ENCODE peak calls at places on chromosome 19, in ten cellular contexts. One of them, this sample, is unnamed.

GRCh38 chr19:30453768-30454167 is 81.6 kb downstream of the ZNF536 start:
- DNase-seq in effector CD4-positive, alpha-beta T cell: no peak
- DNase-seq in activated CD4-positive, alpha-beta T cell treated with anti-CD3 and anti-CD28 coated beads for 48 hours: no peak
- DNase-seq in heart right ventricle: no peak
- DNase-seq in stimulated activated CD4-positive, alpha-beta T cell treated with anti-CD3 and anti-CD28 coated beads, TNF-alpha, amount 100 ng/mL, for 1 hour: no peak
- DNase-seq in NCI-H510A treated with DMSO at 0.1 percent for 48 hours: no peak
- DNase-seq in left kidney: no peak
- DNase-seq in CD4-positive, alpha-beta memory T cell: no peak
- DNase-seq in NCI-H187 treated with DMSO at 0.1 percent for 48 hours: no peak
- DNase-seq in activated T-cell treated with anti-CD3 and anti-CD28 coated beads, Interleukin-2, amount 50 U/mL, for 72 hours: no peak
- DNase-seq in this sample: no peak

GRCh38 chr19:3104708-3104983 is 10.5 kb downstream of the GNA11 start:
- DNase-seq in CD4-positive, alpha-beta memory T cell: no peak
- DNase-seq in NCI-H187 treated with DMSO at 0.1 percent for 48 hours: no peak
- DNase-seq in NCI-H510A treated with DMSO at 0.1 percent for 48 hours: no peak
- DNase-seq in activated CD4-positive, alpha-beta T cell treated with anti-CD3 and anti-CD28 coated beads for 48 hours: no peak
- DNase-seq in effector CD4-positive, alpha-beta T cell: no peak
- DNase-seq in stimulated activated CD4-positive, alpha-beta T cell treated with anti-CD3 and anti-CD28 coated beads, TNF-alpha, amount 100 ng/mL, for 1 hour: no peak
- DNase-seq in left kidney: no peak
- DNase-seq in activated T-cell treated with anti-CD3 and anti-CD28 coated beads, Interleukin-2, amount 50 U/mL, for 72 hours: no peak
- DNase-seq in heart right ventricle: no peak
- DNase-seq in this sample: no peak

GRCh38 chr19:3201911-3202310 is 16.2 kb downstream of the NCLN start:
- DNase-seq in activated CD4-positive, alpha-beta T cell treated with anti-CD3 and anti-CD28 coated beads for 48 hours: no peak
- DNase-seq in left kidney: no peak
- DNase-seq in effector CD4-positive, alpha-beta T cell: no peak
- DNase-seq in NCI-H187 treated with DMSO at 0.1 percent for 48 hours: no peak
- DNase-seq in NCI-H510A treated with DMSO at 0.1 percent for 48 hours: no peak
- DNase-seq in activated T-cell treated with anti-CD3 and anti-CD28 coated beads, Interleukin-2, amount 50 U/mL, for 72 hours: no peak
- DNase-seq in heart right ventricle: no peak
- DNase-seq in stimulated activated CD4-positive, alpha-beta T cell treated with anti-CD3 and anti-CD28 coated beads, TNF-alpha, amount 100 ng/mL, for 1 hour: no peak
- DNase-seq in CD4-positive, alpha-beta memory T cell: no peak
- DNase-seq in this sample: no peak

GRCh38 chr19:49692102-49692599 is 1.2 kb downstream of the CPT1C start:
- DNase-seq in NCI-H510A treated with DMSO at 0.1 percent for 48 hours: no peak
- DNase-seq in left kidney: no peak
- DNase-seq in heart right ventricle: no peak
- DNase-seq in activated CD4-positive, alpha-beta T cell treated with anti-CD3 and anti-CD28 coated beads for 48 hours: no peak
- DNase-seq in effector CD4-positive, alpha-beta T cell: no peak
- DNase-seq in stimulated activated CD4-positive, alpha-beta T cell treated with anti-CD3 and anti-CD28 coated beads, TNF-alpha, amount 100 ng/mL, for 1 hour: no peak
- DNase-seq in CD4-positive, alpha-beta memory T cell: no peak
- DNase-seq in NCI-H187 treated with DMSO at 0.1 percent for 48 hours: no peak
- DNase-seq in activated T-cell treated with anti-CD3 and anti-CD28 coated beads, Interleukin-2, amount 50 U/mL, for 72 hours: no peak
- DNase-seq in this sample: no peak

GRCh38 chr19:49861541-49862410 is 5.6 kb downstream of the PNKP start:
- DNase-seq in CD4-positive, alpha-beta memory T cell: no peak
- DNase-seq in stimulated activated CD4-positive, alpha-beta T cell treated with anti-CD3 and anti-CD28 coated beads, TNF-alpha, amount 100 ng/mL, for 1 hour: no peak
- DNase-seq in activated T-cell treated with anti-CD3 and anti-CD28 coated beads, Interleukin-2, amount 50 U/mL, for 72 hours: no peak
- DNase-seq in activated CD4-positive, alpha-beta T cell treated with anti-CD3 and anti-CD28 coated beads for 48 hours: no peak
- DNase-seq in effector CD4-positive, alpha-beta T cell: no peak
- DNase-seq in NCI-H187 treated with DMSO at 0.1 percent for 48 hours: no peak
- DNase-seq in NCI-H510A treated with DMSO at 0.1 percent for 48 hours: no peak
- DNase-seq in left kidney: peak; percentile 69
- DNase-seq in heart right ventricle: peak; percentile 4
- DNase-seq in this sample: no peak

GRCh38 chr19:5002143-5002542 is 33.2 kb downstream of the KDM4B start:
- DNase-seq in stimulated activated CD4-positive, alpha-beta T cell treated with anti-CD3 and anti-CD28 coated beads, TNF-alpha, amount 100 ng/mL, for 1 hour: no peak
- DNase-seq in NCI-H187 treated with DMSO at 0.1 percent for 48 hours: no peak
- DNase-seq in activated CD4-positive, alpha-beta T cell treated with anti-CD3 and anti-CD28 coated beads for 48 hours: no peak
- DNase-seq in effector CD4-positive, alpha-beta T cell: no peak
- DNase-seq in heart right ventricle: no peak
- DNase-seq in CD4-positive, alpha-beta memory T cell: no peak
- DNase-seq in NCI-H510A treated with DMSO at 0.1 percent for 48 hours: no peak
- DNase-seq in left kidney: no peak
- DNase-seq in activated T-cell treated with anti-CD3 and anti-CD28 coated beads, Interleukin-2, amount 50 U/mL, for 72 hours: no peak
- DNase-seq in this sample: peak; percentile 80

GRCh38 chr19:14432817-14433453 is at the start of gene PKN1:
- DNase-seq in activated CD4-positive, alpha-beta T cell treated with anti-CD3 and anti-CD28 coated beads for 48 hours: peak; percentile 65
- DNase-seq in NCI-H187 treated with DMSO at 0.1 percent for 48 hours: no peak
- DNase-seq in left kidney: peak; percentile 87
- DNase-seq in stimulated activated CD4-positive, alpha-beta T cell treated with anti-CD3 and anti-CD28 coated beads, TNF-alpha, amount 100 ng/mL, for 1 hour: peak; percentile 54
- DNase-seq in heart right ventricle: peak; percentile 68
- DNase-seq in CD4-positive, alpha-beta memory T cell: no peak
- DNase-seq in NCI-H510A treated with DMSO at 0.1 percent for 48 hours: peak; percentile 23
- DNase-seq in activated T-cell treated with anti-CD3 and anti-CD28 coated beads, Interleukin-2, amount 50 U/mL, for 72 hours: peak; percentile 78
- DNase-seq in effector CD4-positive, alpha-beta T cell: peak; percentile 24
- DNase-seq in this sample: no peak

GRCh38 chr19:13964776-13965175 is 12.5 kb downstream of the DCAF15 start:
- DNase-seq in stimulated activated CD4-positive, alpha-beta T cell treated with anti-CD3 and anti-CD28 coated beads, TNF-alpha, amount 100 ng/mL, for 1 hour: no peak
- DNase-seq in CD4-positive, alpha-beta memory T cell: no peak
- DNase-seq in NCI-H510A treated with DMSO at 0.1 percent for 48 hours: no peak
- DNase-seq in effector CD4-positive, alpha-beta T cell: no peak
- DNase-seq in activated CD4-positive, alpha-beta T cell treated with anti-CD3 and anti-CD28 coated beads for 48 hours: no peak
- DNase-seq in left kidney: no peak
- DNase-seq in heart right ventricle: no peak
- DNase-seq in activated T-cell treated with anti-CD3 and anti-CD28 coated beads, Interleukin-2, amount 50 U/mL, for 72 hours: no peak
- DNase-seq in NCI-H187 treated with DMSO at 0.1 percent for 48 hours: no peak
- DNase-seq in this sample: peak; percentile 87

GRCh38 chr19:36837525-36837901 is 674 bp downstream of the ZNF790 start:
- DNase-seq in stimulated activated CD4-positive, alpha-beta T cell treated with anti-CD3 and anti-CD28 coated beads, TNF-alpha, amount 100 ng/mL, for 1 hour: no peak
- DNase-seq in activated CD4-positive, alpha-beta T cell treated with anti-CD3 and anti-CD28 coated beads for 48 hours: no peak
- DNase-seq in effector CD4-positive, alpha-beta T cell: no peak
- DNase-seq in activated T-cell treated with anti-CD3 and anti-CD28 coated beads, Interleukin-2, amount 50 U/mL, for 72 hours: peak; percentile 3
- DNase-seq in left kidney: no peak
- DNase-seq in CD4-positive, alpha-beta memory T cell: no peak
- DNase-seq in NCI-H187 treated with DMSO at 0.1 percent for 48 hours: no peak
- DNase-seq in NCI-H510A treated with DMSO at 0.1 percent for 48 hours: no peak
- DNase-seq in heart right ventricle: no peak
- DNase-seq in this sample: no peak

GRCh38 chr19:16571689-16572331 is 405 bp downstream of the SLC35E1 start:
- DNase-seq in heart right ventricle: no peak
- DNase-seq in stimulated activated CD4-positive, alpha-beta T cell treated with anti-CD3 and anti-CD28 coated beads, TNF-alpha, amount 100 ng/mL, for 1 hour: no peak
- DNase-seq in activated CD4-positive, alpha-beta T cell treated with anti-CD3 and anti-CD28 coated beads for 48 hours: peak; percentile 63
- DNase-seq in left kidney: no peak
- DNase-seq in NCI-H510A treated with DMSO at 0.1 percent for 48 hours: peak; percentile 49
- DNase-seq in effector CD4-positive, alpha-beta T cell: no peak
- DNase-seq in CD4-positive, alpha-beta memory T cell: no peak
- DNase-seq in NCI-H187 treated with DMSO at 0.1 percent for 48 hours: no peak
- DNase-seq in activated T-cell treated with anti-CD3 and anti-CD28 coated beads, Interleukin-2, amount 50 U/mL, for 72 hours: peak; percentile 65
- DNase-seq in this sample: no peak

This sample was measured in LHCN-M2.